ENCODE peak calls at places on chromosomes 3 and 15, in seven cellular contexts. O is WERI-Rb-1, Z is dorsolateral prefrontal cortex, K is epithelial cell of esophagus, Y is foreskin fibroblast, H is AG09309, R is brain microvascular endothelial cell. N is an unnamed sample.

GRCh38 chr3:167110906-167111305 is 269.2 kb downstream of the ZBBX start:
- DNase-seq in O (no peak), Z (peak), K (peak), Y (no peak), H (no peak), R (no peak), N (no peak)

GRCh38 chr15:27934782-27935181 is 164.3 kb downstream of the OCA2 start:
- DNase-seq in O (peak), Z (no peak), K (no peak), Y (no peak), H (no peak), R (no peak), N (no peak)

GRCh38 chr15:66075947-66076346 is 177.6 kb downstream of the MEGF11 start:
- DNase-seq in O (no peak), Z (no peak), K (no peak), Y (no peak), H (no peak), R (no peak), N (no peak)

GRCh38 chr3:188829577-188829976 is 342.2 kb upstream of the TPRG1 start:
- DNase-seq in O (no peak), Z (no peak), K (no peak), Y (no peak), H (no peak), R (no peak), N (no peak)

GRCh38 chr3:12648384-12648959 is 15.4 kb downstream of the RAF1 start:
- DNase-seq in O (no peak), Z (no peak), K (no peak), Y (no peak), H (no peak), R (no peak), N (no peak)

GRCh38 chr15:55661431-55661830 is 73.3 kb upstream of the PYGO1 start:
- DNase-seq in O (no peak), Z (no peak), K (no peak), Y (no peak), H (no peak), R (peak), N (no peak)

GRCh38 chr3:132380979-132381944 is 36.0 kb upstream of the DNAJC13 start:
- DNase-seq in O (no peak), Z (no peak), K (no peak), Y (peak), H (no peak), R (no peak), N (no peak)

GRCh38 chr3:131140891-131141290 is 114.2 kb downstream of the NEK11 start:
- DNase-seq in O (no peak), Z (no peak), K (no peak), Y (no peak), H (no peak), R (no peak), N (no peak)

GRCh38 chr3:108022316-108023150 is 68.3 kb downstream of the CD47 start:
- DNase-seq in O (no peak), Z (no peak), K (no peak), Y (no peak), H (no peak), R (no peak), N (no peak)

GRCh38 chr3:48013288-48013980 is 2.8 kb downstream of the MAP4 start:
- DNase-seq in O (no peak), Z (no peak), K (peak), Y (peak), H (no peak), R (peak), N (no peak)

GRCh38 chr3:104437891-104438290 is 928.8 kb upstream of the ALCAM start:
- DNase-seq in O (no peak), Z (no peak), K (peak), Y (no peak), H (peak), R (peak), N (no peak)

GRCh38 chr3:45232531-45232930 is 6.4 kb upstream of the TMEM158 start:
- DNase-seq in O (no peak), Z (no peak), K (no peak), Y (no peak), H (no peak), R (no peak), N (no peak)

GRCh38 chr3:157938154-157938774 is 168.0 kb downstream of the SHOX2 start:
- DNase-seq in O (no peak), Z (no peak), K (peak), Y (peak), H (peak), R (no peak), N (no peak)

GRCh38 chr15:77901251-77901881 is 176.1 kb downstream of the TBC1D2B start:
- DNase-seq in O (no peak), Z (no peak), K (no peak), Y (no peak), H (no peak), R (no peak), N (no peak)

GRCh38 chr3:107855710-107856109 is 235.1 kb downstream of the CD47 start:
- DNase-seq in O (no peak), Z (no peak), K (peak), Y (no peak), H (no peak), R (peak), N (no peak)

GRCh38 chr3:52897130-52898109 is at the start of gene STIMATE:
- DNase-seq in O (peak), Z (peak), K (peak), Y (peak), H (no peak), R (peak), N (peak)
- TF ChIP-seq CTCF in O (peak), Z (no peak), K (no peak), Y (no peak), H (no peak), R (no peak), N (no peak)

DNA sequence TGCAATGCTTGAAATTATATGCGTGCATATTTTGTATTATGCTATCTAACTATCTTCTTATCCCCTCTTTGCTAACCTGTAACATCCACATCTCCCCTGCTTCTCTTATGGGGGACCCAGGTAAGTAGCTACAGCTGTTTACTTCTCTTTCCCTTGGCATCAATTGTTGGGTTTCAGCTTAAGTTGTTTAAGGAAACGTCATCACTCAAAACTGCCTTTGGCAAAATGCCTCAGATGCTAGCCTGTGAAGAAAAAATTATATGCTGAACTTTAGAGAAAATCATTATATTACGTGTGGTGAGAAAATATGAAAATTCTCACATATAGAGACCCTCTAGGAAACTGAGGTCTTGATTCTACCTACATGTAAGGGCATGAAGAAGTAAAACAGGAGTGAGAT is 447.0 kb upstream of the NECTIN3 start:
- DNase-seq in O (no peak), Z (no peak), K (peak), Y (no peak), H (no peak), R (no peak), N (no peak)
- TF ChIP-seq CTCF in O (no peak), Z (no peak), K (no peak), Y (no peak), H (no peak), R (no peak), N (no peak)

GRCh38 chr15:47410243-47410642 is 307.1 kb upstream of the SEMA6D start:
- DNase-seq in O (no peak), Z (no peak), K (no peak), Y (no peak), H (no peak), R (no peak), N (no peak)
- TF ChIP-seq CTCF in O (no peak), Z (no peak), K (no peak), Y (no peak), H (no peak), R (no peak), N (no peak)

GRCh38 chr15:30030350-30030749 is 52.4 kb upstream of the GOLGA8J start:
- DNase-seq in O (no peak), Z (no peak), K (peak), Y (no peak), H (no peak), R (no peak), N (no peak)
- TF ChIP-seq CTCF in O (no peak), Z (no peak), K (peak), Y (no peak), H (peak), R (no peak), N (no peak)

GRCh38 chr3:181695661-181696491 is 15.8 kb upstream of the SOX2 start:
- DNase-seq in O (no peak), Z (peak), K (peak), Y (no peak), H (no peak), R (no peak), N (no peak)

GRCh38 chr3:181696641-181697230 is 15.0 kb upstream of the SOX2 start:
- DNase-seq in O (no peak), Z (no peak), K (no peak), Y (no peak), H (no peak), R (no peak), N (no peak)

GRCh38 chr3:181700168-181701087 is 11.3 kb upstream of the SOX2 start:
- DNase-seq in O (peak), Z (peak), K (peak), Y (peak), H (peak), R (peak), N (peak)

GRCh38 chr3:181699171-181699903 is 12.4 kb upstream of the SOX2 start:
- DNase-seq in O (no peak), Z (no peak), K (peak), Y (no peak), H (no peak), R (no peak), N (no peak)

GRCh38 chr3:181698263-181698944 is 13.3 kb upstream of the SOX2 start:
- DNase-seq in O (no peak), Z (no peak), K (peak), Y (no peak), H (no peak), R (no peak), N (no peak)
- TF ChIP-seq CTCF in O (no peak), Z (no peak), K (no peak), Y (no peak), H (no peak), R (no peak), N (no peak)

DNA sequence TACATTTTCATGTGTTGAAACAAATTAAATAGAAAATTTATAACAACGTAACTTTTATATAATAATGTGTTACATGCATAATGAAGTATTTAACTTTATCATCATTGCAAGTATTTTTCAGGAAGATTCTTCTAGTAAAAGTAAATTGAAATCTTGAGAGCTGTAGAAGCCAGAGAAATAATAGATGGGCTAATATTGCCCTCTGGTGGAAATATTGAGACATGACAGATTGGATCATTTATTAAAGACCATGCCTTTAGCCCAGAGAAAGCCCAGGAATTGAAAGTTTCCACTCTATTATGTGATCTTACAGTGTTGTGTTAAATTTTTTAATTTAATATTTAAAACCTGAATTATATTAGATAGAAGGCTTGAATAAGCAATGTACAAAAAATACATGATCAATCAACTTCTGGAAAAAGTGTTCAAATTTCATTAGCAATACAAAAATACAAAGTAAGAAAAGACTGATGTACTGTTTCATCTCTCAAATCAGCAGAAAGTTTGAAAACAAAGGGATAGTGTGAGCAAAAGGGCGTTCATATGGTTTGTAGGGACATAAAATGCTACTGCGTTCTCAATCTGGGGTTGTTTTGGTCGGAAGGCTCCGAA is 52.7 kb upstream of the SPTSSB start:
- DNase-seq in O (no peak), Z (no peak), K (peak), Y (peak), H (no peak), R (no peak), N (no peak)
- TF ChIP-seq CTCF in O (peak), Z (peak), K (peak), Y (peak), H (peak), R (peak), N (peak)

N was measured in progenitor cell of endocrine pancreas.